ENCODE peak calls at places on chromosome 12, in seven cellular contexts. F is SK-N-SH, M is GM23338, R is OCI-LY7, K is HCT116, W is PC-3, Y is hepatocyte. V is an unnamed sample.

GRCh38 chr12:10867381-10867780 is 16.7 kb downstream of the PRH1 start:
- DNase-seq in F (no peak), M (peak), R (no peak), Y (no peak), W (peak), K (no peak), V (no peak)

GRCh38 chr12:92362785-92363184 is 217.1 kb upstream of the BTG1 start:
- DNase-seq in R (peak), F (no peak), K (no peak), M (no peak), W (no peak), Y (no peak), V (no peak)

GRCh38 chr12:109304485-109304884 is 4.6 kb downstream of the FOXN4 start:
- DNase-seq in R (peak), M (no peak), Y (no peak), W (no peak), K (no peak), F (peak), V (no peak)

GRCh38 chr12:110704750-110705149 is 15.8 kb upstream of the HVCN1 start:
- DNase-seq in Y (peak), R (peak), W (peak), F (no peak), M (peak), K (peak), V (no peak)

GRCh38 chr12:119202121-119202527 is 23.4 kb downstream of the HSPB8 start:
- DNase-seq in F (no peak), Y (no peak), M (peak), W (no peak), R (no peak), K (no peak), V (no peak)

GRCh38 chr12:47882796-47883546 is 21.8 kb downstream of the VDR start:
- DNase-seq in F (peak), K (no peak), Y (no peak), R (peak), W (no peak), M (peak), V (peak)

GRCh38 chr12:12356467-12356885 is 402 bp upstream of the BORCS5 start:
- DNase-seq in K (no peak), Y (no peak), F (no peak), R (no peak), W (no peak), M (no peak), V (no peak)

GRCh38 chr12:14852880-14853279 is 9.6 kb upstream of the ART4 start:
- DNase-seq in Y (no peak), M (peak), F (no peak), R (no peak), W (no peak), K (no peak), V (no peak)

GRCh38 chr12:69648476-69648875 is 37.8 kb upstream of the LRRC10 start:
- DNase-seq in R (no peak), Y (peak), M (no peak), K (no peak), F (no peak), W (peak), V (peak)

GRCh38 chr12:117361905-117362304 is 479 bp upstream of the NOS1 start:
- DNase-seq in F (peak), K (no peak), R (no peak), Y (no peak), W (no peak), M (peak), V (no peak)

GRCh38 chr12:80766897-80767296 is 50.2 kb downstream of the MYF5 start:
- DNase-seq in R (peak), K (no peak), W (no peak), Y (no peak), F (no peak), M (no peak), V (no peak)

GRCh38 chr12:18706798-18707197 is 31.0 kb downstream of the PLCZ1 start:
- DNase-seq in F (no peak), R (no peak), K (no peak), Y (no peak), W (peak), M (no peak), V (no peak)

GRCh38 chr12:50845021-50845647 is 2.4 kb downstream of the TMPRSS12 start:
- DNase-seq in K (no peak), R (no peak), W (peak), F (no peak), Y (no peak), M (no peak), V (peak)

GRCh38 chr12:63808631-63809030 is 28.9 kb downstream of the RXYLT1 start:
- DNase-seq in M (no peak), F (no peak), Y (no peak), R (no peak), K (no peak), W (no peak), V (no peak)

GRCh38 chr12:1936406-1937320 is 18.2 kb upstream of the CACNA2D4 start:
- DNase-seq in Y (peak), M (no peak), K (no peak), R (no peak), W (peak), F (peak), V (peak)

GRCh38 chr12:130617219-130617618 is 98.9 kb downstream of the RIMBP2 start:
- DNase-seq in R (no peak), F (no peak), K (no peak), Y (peak), M (no peak), W (no peak), V (no peak)

GRCh38 chr12:62247646-62248045 is 12.6 kb upstream of the USP15 start:
- DNase-seq in K (no peak), F (no peak), R (no peak), W (no peak), M (no peak), Y (no peak), V (no peak)

GRCh38 chr12:132593071-132593470 is 17.3 kb downstream of the LRCOL1 start:
- DNase-seq in R (no peak), F (no peak), K (no peak), M (no peak), W (no peak), Y (no peak), V (no peak)

GRCh38 chr12:40632171-40632570 is 60.1 kb upstream of the CNTN1 start:
- DNase-seq in M (no peak), Y (no peak), R (no peak), W (no peak), K (no peak), F (no peak), V (no peak)

GRCh38 chr12:4441355-4442330 is 4.0 kb downstream of the FGF6 start:
- DNase-seq in Y (no peak), M (peak), F (peak), W (no peak), K (no peak), R (no peak), V (no peak)

GRCh38 chr12:130990034-130990433 is 36.3 kb downstream of the ADGRD1 start:
- DNase-seq in M (no peak), R (no peak), Y (no peak), F (no peak), K (no peak), W (no peak), V (peak)

DNA sequence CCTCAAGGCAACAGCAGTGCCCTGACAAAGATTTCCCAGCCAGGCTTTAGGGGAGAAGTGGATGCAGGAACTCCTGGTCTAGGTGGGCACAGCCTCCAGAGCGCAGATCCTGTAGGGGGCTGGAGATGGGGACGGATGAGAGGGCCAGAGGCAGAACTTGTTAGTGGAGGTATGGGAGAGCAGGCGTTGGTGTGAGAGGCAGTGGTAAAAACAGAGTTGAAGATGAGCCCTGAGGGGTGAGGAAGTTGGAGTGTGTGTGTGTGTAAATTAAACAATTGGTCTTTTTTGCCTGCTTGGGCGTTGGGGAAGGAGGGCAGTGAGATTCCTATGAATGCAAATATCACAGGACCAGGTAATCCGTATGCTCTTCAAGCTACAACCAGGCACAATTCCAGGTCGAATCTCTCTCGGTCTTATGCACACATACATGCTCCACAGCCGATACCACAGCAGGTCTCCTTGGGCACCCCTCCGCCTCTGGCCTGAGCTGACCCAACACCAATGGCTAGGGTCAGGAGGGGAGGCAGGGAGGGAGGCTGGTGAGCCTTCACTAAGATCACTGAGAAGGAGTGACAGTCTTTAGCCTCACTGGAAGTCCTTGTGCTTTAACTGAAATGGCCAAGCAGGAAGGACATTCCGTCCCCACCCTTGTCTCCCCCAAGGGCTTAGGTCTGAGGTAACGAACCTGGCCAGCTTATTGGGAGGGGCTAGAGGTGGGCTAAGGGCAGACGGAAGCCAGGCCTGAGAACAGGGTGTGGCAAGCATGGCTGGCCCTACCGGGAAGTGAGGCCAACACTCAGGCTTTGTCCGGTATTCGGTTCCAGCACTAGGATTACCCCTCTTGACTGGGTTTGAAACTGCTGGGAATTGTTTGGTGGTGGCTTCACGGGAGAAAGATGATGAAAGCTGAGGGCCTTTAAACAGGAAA is 1.5 kb upstream of the KRT7 start:
- DNase-seq in W (peak), Y (no peak), F (peak), K (no peak), M (no peak), R (no peak), V (no peak)
- TF ChIP-seq EZH2phosphoT487 in W (no peak), Y (no peak), F (no peak), K (no peak), M (no peak), R (no peak), V (no peak)

GRCh38 chr12:6551496-6552139 is 4.2 kb downstream of the IFFO1 start:
- DNase-seq in M (no peak), R (no peak), F (no peak), Y (no peak), W (no peak), K (no peak), V (peak)

GRCh38 chr12:6553051-6553868 is 2.6 kb downstream of the IFFO1 start:
- DNase-seq in R (no peak), K (no peak), W (no peak), F (no peak), M (no peak), Y (no peak), V (peak)

GRCh38 chr12:6551063-6551461 is 4.8 kb downstream of the IFFO1 start:
- DNase-seq in M (no peak), W (no peak), K (no peak), Y (no peak), F (no peak), R (no peak), V (peak)

GRCh38 chr12:6550294-6551062 is 5.4 kb downstream of the IFFO1 start:
- DNase-seq in F (no peak), K (no peak), M (no peak), Y (no peak), R (no peak), W (no peak), V (no peak)

GRCh38 chr12:6552140-6552551 is 3.7 kb downstream of the IFFO1 start:
- DNase-seq in F (no peak), M (no peak), W (no peak), K (no peak), R (no peak), Y (no peak), V (peak)
- TF ChIP-seq EZH2phosphoT487 in F (no peak), M (no peak), W (no peak), K (no peak), R (no peak), Y (no peak), V (no peak)

DNA sequence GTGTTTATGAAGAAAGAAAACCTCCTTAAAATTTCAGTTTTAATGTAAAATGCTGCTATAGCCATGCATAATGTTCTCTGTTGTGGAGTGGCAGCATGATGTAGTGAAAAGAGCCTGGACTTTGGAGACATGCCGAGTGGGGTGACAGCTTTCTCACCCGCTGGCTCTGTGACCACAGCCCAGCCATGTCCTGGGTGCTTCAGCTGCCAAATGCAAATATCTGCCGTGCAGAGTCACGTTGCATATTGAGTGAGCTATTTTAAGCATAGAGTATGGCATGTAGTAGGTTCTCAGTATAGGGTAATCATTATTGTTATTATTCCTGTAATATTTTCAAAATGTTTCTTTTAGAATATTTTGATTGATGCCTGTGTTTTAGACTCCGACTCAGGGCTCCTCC is 15.5 kb upstream of the TCTN2 start:
- DNase-seq in Y (no peak), R (peak), W (no peak), K (no peak), F (no peak), M (no peak), V (no peak)
- TF ChIP-seq EZH2phosphoT487 in Y (no peak), R (no peak), W (no peak), K (no peak), F (no peak), M (no peak), V (no peak)

DNA sequence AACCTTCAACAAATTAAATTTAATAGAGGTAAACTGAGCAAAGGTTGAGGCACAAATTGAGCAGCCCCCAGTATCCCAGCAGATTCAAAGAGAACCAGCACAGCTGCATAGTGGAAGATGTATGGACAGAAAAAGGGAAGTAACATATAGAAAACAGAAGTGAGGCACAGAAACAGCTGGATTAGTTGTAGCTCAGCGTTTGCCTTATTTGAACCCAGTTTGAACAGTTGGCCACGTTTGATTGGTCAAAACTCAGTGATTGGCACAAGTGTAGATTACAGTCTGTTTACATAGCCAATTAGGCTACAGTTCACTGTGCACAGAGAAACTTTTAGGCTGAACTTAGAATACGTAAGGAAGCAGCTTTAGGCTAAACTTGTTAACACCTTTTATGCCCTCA is 315.5 kb downstream of the RMST start:
- DNase-seq in R (peak), M (no peak), Y (no peak), F (no peak), K (no peak), W (no peak), V (no peak)
- TF ChIP-seq EZH2phosphoT487 in R (no peak), M (no peak), Y (no peak), F (no peak), K (no peak), W (no peak), V (no peak)

GRCh38 chr12:22709292-22709691 is 84.3 kb downstream of the ETNK1 start:
- DNase-seq in R (peak), W (peak), K (peak), Y (peak), M (peak), F (peak), V (peak)

GRCh38 chr12:22715254-22715653 is 90.3 kb downstream of the ETNK1 start:
- DNase-seq in K (no peak), R (no peak), F (no peak), M (no peak), Y (no peak), W (no peak), V (no peak)

DNA sequence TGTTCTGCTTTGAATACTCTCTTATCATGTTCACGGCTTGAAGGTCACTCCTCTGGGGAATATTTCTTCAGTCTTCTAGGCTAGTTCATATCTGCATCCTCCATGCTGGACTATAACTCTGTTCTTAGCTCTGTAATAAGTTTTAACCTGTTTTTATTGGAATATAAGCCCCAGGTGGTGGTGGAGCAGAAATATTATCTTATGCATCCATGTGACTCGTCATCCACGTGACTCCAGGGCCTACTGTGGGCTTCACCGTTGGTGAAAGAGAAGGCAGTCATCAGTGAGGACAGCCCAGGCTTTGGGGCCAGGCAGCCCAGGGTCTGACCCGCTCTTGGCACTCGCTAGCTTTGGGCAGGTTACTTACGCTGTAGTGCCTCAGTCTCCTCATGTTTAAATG is 87.1 kb downstream of the ETNK1 start:
- DNase-seq in W (no peak), Y (no peak), M (no peak), F (no peak), R (no peak), K (no peak), V (no peak)
- TF ChIP-seq EZH2phosphoT487 in W (no peak), Y (no peak), M (no peak), F (no peak), R (no peak), K (no peak), V (no peak)

GRCh38 chr12:127008758-127009403 is 1258.1 kb upstream of the TMEM132C start:
- DNase-seq in F (no peak), W (no peak), M (no peak), Y (peak), R (no peak), K (no peak), V (no peak)

GRCh38 chr12:127012109-127012508 is 1254.9 kb upstream of the TMEM132C start:
- DNase-seq in W (no peak), Y (no peak), M (no peak), R (no peak), K (no peak), F (no peak), V (no peak)

GRCh38 chr12:127005406-127005805 is 1261.6 kb upstream of the TMEM132C start:
- DNase-seq in M (no peak), W (no peak), Y (no peak), F (no peak), R (no peak), K (no peak), V (no peak)

DNA sequence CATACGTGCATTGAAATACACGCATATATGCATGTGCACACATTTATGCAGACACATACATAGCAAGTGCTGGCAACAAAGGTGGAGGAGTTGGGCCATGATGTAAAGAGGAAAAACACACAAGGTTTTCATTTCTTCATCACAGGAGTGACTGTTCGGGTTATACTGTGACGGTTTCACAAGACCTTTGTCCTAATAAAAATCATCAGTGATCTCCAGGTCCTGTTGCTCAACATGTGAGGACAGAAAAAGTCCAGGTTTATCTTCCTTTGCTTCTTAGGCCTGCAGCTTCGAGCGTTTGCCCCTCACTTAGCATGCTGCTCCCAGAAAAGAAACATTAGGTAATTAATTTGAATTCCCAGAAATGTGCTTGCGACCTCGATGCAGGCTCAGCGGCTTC is 1260.0 kb upstream of the TMEM132C start:
- DNase-seq in K (no peak), W (no peak), F (no peak), M (no peak), Y (no peak), R (no peak), V (no peak)
- TF ChIP-seq EZH2phosphoT487 in K (no peak), W (no peak), F (no peak), M (no peak), Y (no peak), R (no peak), V (no peak)

GRCh38 chr12:93597608-93598007 is 25.1 kb downstream of the SOCS2 start:
- DNase-seq in K (no peak), M (no peak), W (no peak), R (no peak), Y (no peak), F (no peak), V (no peak)
- TF ChIP-seq EZH2phosphoT487 in K (no peak), M (no peak), W (no peak), R (no peak), Y (no peak), F (no peak), V (no peak)